ENCODE peak calls at places on chromosomes 6 and 20, in five cellular contexts. O is H1, R is HepG2, S is GM12878, D is K562. N is an unnamed sample.

GRCh38 chr20:63318391-63319163 is 25.6 kb downstream of the COL20A1 start:
- DNase-seq in D (no peak), O (no peak), R (no peak), S (no peak), N (no peak)

GRCh38 chr6:167137881-167138280 is 15.0 kb downstream of the CCR6 start:
- DNase-seq in D (no peak), S (no peak), O (no peak), R (no peak), N (no peak)

GRCh38 chr6:35359744-35360348 is 17.5 kb downstream of the PPARD start:
- DNase-seq in R (no peak), O (no peak), S (no peak), D (no peak), N (no peak)

GRCh38 chr6:155273438-155273837 is 9.6 kb downstream of the CLDN20 start:
- DNase-seq in O (no peak), S (no peak), D (peak; percentile 27), R (no peak), N (no peak)

GRCh38 chr6:170177383-170178265 is 113.3 kb downstream of the DLL1 start:
- DNase-seq in D (no peak), R (no peak), O (peak; percentile 43), S (no peak), N (no peak)

GRCh38 chr20:45576995-45577394 is 2.1 kb downstream of the WFDC8 start:
- DNase-seq in S (no peak), O (no peak), R (peak; percentile 37), D (no peak), N (no peak)

GRCh38 chr6:31132806-31133205 is 6.1 kb downstream of the PSORS1C2 start:
- DNase-seq in S (no peak), O (no peak), D (no peak), R (no peak), N (no peak)

GRCh38 chr6:87745966-87746721 is 44.1 kb upstream of the AKIRIN2 start:
- DNase-seq in O (no peak), R (no peak), S (no peak), D (no peak), N (no peak)

GRCh38 chr6:36516559-36516958 is 30.7 kb downstream of the STK38 start:
- DNase-seq in R (no peak), O (no peak), D (no peak), S (no peak), N (no peak)

GRCh38 chr6:148401581-148401980 is 58.9 kb downstream of the SASH1 start:
- DNase-seq in R (no peak), D (no peak), S (no peak), O (no peak), N (no peak)

GRCh38 chr6:27250277-27250954 is 2.9 kb downstream of the PRSS16 start:
- DNase-seq in D (peak; percentile 36), R (no peak), S (no peak), O (no peak), N (no peak)

GRCh38 chr6:68639826-68640505 is 4.9 kb downstream of the ADGRB3 start:
- DNase-seq in D (no peak), R (no peak), O (peak; percentile 42), S (no peak), N (no peak)

GRCh38 chr6:29759457-29759856 is 36.2 kb downstream of the HLA-F start:
- DNase-seq in R (no peak), S (no peak), O (peak; percentile 64), D (no peak), N (peak; percentile 13)

GRCh38 chr20:18717062-18717461 is 96.5 kb upstream of the SCP2D1 start:
- DNase-seq in R (no peak), D (no peak), S (no peak), O (no peak), N (no peak)

GRCh38 chr6:43924222-43924702 is 154.3 kb downstream of the VEGFA start:
- DNase-seq in S (peak; percentile 21), O (no peak), R (no peak), D (no peak), N (no peak)

GRCh38 chr20:64254571-64255360 is 782 bp upstream of the PCMTD2 start:
- DNase-seq in S (no peak), R (no peak), D (no peak), O (no peak), N (no peak)

GRCh38 chr6:4446982-4447381 is 311.6 kb upstream of the ECI2 start:
- DNase-seq in S (no peak), R (no peak), O (no peak), D (no peak), N (no peak)

GRCh38 chr6:8080338-8081151 is 16.4 kb upstream of the BLOC1S5 start:
- DNase-seq in S (no peak), D (no peak), O (no peak), R (peak; percentile 73), N (no peak)

GRCh38 chr6:132202569-132202968 is 198.7 kb downstream of the MOXD1 start:
- DNase-seq in R (no peak), S (no peak), O (no peak), D (no peak), N (no peak)

GRCh38 chr6:4513561-4513960 is 262.6 kb upstream of the CDYL start:
- DNase-seq in D (no peak), R (no peak), O (no peak), S (no peak), N (no peak)

GRCh38 chr20:58065508-58066361 is 162.7 kb downstream of the ANKRD60 start:
- DNase-seq in S (no peak), R (no peak), D (no peak), O (peak; percentile 42), N (no peak)

GRCh38 chr20:31576751-31577150 is 28.3 kb upstream of the ID1 start:
- DNase-seq in D (no peak), R (no peak), O (no peak), S (no peak), N (no peak)
- TF ChIP-seq SIN3A in D (no peak), R (no peak), O (no peak), S (no peak), N (no peak)

DNA sequence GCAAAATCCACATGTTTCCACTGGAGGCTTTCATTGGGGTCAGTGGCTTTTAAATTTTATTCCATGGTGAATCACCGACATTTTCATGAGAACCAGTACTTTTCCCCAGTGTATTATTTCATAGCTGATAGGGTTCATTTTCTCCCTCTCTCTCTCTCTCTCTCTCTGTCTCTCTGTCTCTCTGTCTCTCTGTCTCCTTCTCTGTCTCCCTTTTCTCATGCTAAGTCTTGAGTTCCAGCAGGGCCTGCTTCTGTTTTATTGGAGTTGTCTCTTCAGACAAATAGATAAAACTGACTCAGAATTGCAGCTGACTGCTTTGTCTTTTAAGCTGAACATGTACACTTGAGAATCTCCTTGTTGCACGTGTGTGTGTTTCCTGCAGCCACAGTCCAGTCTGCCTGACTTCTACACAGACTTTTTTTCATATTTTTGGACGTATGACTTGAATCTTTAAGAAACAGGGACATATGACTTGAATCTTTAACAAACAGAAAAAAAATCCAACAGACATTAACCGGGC is 71.6 kb downstream of the JAG1 start:
- DNase-seq in R (no peak), D (no peak), S (no peak), O (no peak), N (no peak)
- H3K9ac ChIP-seq in R (no peak overlapping the region), D (no peak overlapping the region), S (no peak overlapping the region), O (no peak overlapping the region), N (no peak overlapping the region)

DNA sequence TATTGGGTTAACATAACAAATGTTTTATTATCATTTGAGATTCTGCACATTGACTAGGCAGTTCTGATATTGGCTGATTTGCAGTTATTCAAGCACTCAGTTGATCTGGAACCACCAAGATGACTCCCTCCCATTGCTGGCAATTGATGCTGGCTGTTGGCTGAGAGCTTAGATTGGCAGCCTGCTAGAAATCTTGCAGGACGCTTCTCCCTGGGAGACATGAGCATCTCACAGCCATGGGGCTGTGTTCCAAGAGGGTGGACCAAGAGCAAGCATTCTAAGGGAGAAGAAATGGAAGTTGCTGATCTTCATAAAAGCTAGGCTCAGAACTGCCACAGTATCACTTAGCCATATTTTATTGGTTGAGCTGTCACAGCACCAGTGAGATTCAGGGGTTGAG is 233.5 kb upstream of the ID4 start:
- DNase-seq in S (no peak), D (no peak), R (no peak), O (no peak), N (no peak)
- TF ChIP-seq ATF3 in S (no peak), D (no peak), R (no peak), O (no peak), N (no peak)

GRCh38 chr20:60054716-60055371 is 96.6 kb downstream of the CDH26 start:
- DNase-seq in O (no peak), D (no peak), S (no peak), R (no peak), N (no peak)
- TF ChIP-seq SIN3A in O (no peak), D (no peak), S (no peak), R (no peak), N (no peak)

GRCh38 chr20:51595744-51596143 is 53.2 kb upstream of the NFATC2 start:
- DNase-seq in S (no peak), R (no peak), D (no peak), O (no peak), N (no peak)
- H3K9ac ChIP-seq in S (no peak overlapping the region), R (no peak overlapping the region), D (no peak overlapping the region), O (no peak overlapping the region), N (no peak overlapping the region)

GRCh38 chr6:165574770-165575549 is 88.1 kb downstream of the PDE10A start:
- DNase-seq in S (no peak), D (no peak), R (no peak), O (no peak), N (peak; percentile 57)
- TF ChIP-seq ATF3 in S (no peak), D (no peak), R (no peak), O (no peak), N (no peak)